ENCODE peak calls at places on chromosomes 13 and 19, in four cellular contexts. S, V, P and Q are unnamed samples.

GRCh38 chr13:28636677-28637317 is 22.1 kb upstream of the POMP start:
- DNase-seq in S (no peak), V (peak; percentile 43), P (peak; percentile 76), Q (no peak)

GRCh38 chr19:1057185-1057857 is 9.6 kb upstream of the ARHGAP45 start:
- DNase-seq in S (no peak), V (no peak), P (peak; percentile 70), Q (no peak)

GRCh38 chr13:49219647-49220034 is 497 bp upstream of the MLNR start:
- DNase-seq in S (no peak), V (peak; percentile 46), P (no peak), Q (no peak)

GRCh38 chr19:49646586-49646985 is 4.6 kb downstream of the SCAF1 start:
- DNase-seq in S (no peak), V (no peak), P (no peak), Q (no peak)

GRCh38 chr13:37476874-37477273 is 121.7 kb downstream of the POSTN start:
- DNase-seq in S (no peak), V (no peak), P (peak; percentile 73), Q (no peak)

GRCh38 chr13:66660013-66660804 is 569.9 kb downstream of the PCDH9 start:
- DNase-seq in S (no peak), V (no peak), P (peak; percentile 72), Q (no peak)

GRCh38 chr13:113126265-113127150 is 3.9 kb downstream of the F10 start:
- DNase-seq in S (no peak), V (no peak), P (no peak), Q (no peak)

GRCh38 chr19:55437410-55437809 is 5.7 kb downstream of the SHISA7 start:
- DNase-seq in S (no peak), V (no peak), P (peak; percentile 74), Q (no peak)

GRCh38 chr13:46595136-46595917 is 42.4 kb downstream of the LRCH1 start:
- DNase-seq in S (no peak), V (no peak), P (peak; percentile 90), Q (no peak)

GRCh38 chr19:23249911-23250649 is at the start of gene ZNF724:
- DNase-seq in S (peak; percentile 71), V (peak; percentile 92), P (peak; percentile 98), Q (peak; percentile 77)

GRCh38 chr13:93534181-93534700 is 307.6 kb downstream of the GPC6 start:
- DNase-seq in S (no peak), V (no peak), P (no peak), Q (no peak)

GRCh38 chr13:112876305-112877000 is 92.6 kb upstream of the MCF2L start:
- DNase-seq in S (no peak), V (no peak), P (no peak), Q (no peak)

GRCh38 chr13:64446372-64446771 is 2783.8 kb downstream of the PCDH9 start:
- DNase-seq in S (no peak), V (no peak), P (peak; percentile 40), Q (no peak)